ENCODE peak calls at places on chromosomes 16 and 17, in four cellular contexts. V is GM12878, L is H1, O is HCT116. Y is an unnamed sample.
A peak's percentile ranks its signal among the peaks of the same experiment; 100 is the strongest.

GRCh38 chr16:55391760-55392375 is 67.9 kb downstream of the IRX6 start:
- DNase-seq in V (no peak), L (no peak), O (no peak), Y (no peak)

GRCh38 chr17:31469959-31470358 is 78.5 kb downstream of the RAB11FIP4 start:
- DNase-seq in V (no peak), O (no peak), L (peak; percentile 59), Y (no peak)

GRCh38 chr16:50665128-50665878 is 15.8 kb downstream of the SNX20 start:
- DNase-seq in L (peak; percentile 99), O (peak; percentile 41), V (no peak), Y (no peak)

GRCh38 chr16:84141143-84141670 is 3.8 kb downstream of the HSDL1 start:
- DNase-seq in V (no peak), L (no peak), O (peak; percentile 34), Y (no peak)

GRCh38 chr16:11355862-11356261 is 10.6 kb downstream of the RMI2 start:
- DNase-seq in O (no peak), L (no peak), V (no peak), Y (no peak)

GRCh38 chr16:4682616-4683254 is 10.6 kb upstream of the NUDT16L1 start:
- DNase-seq in V (no peak), L (peak; percentile 90), O (no peak), Y (no peak)

GRCh38 chr17:8152981-8153549 is 861 bp upstream of the PER1 start:
- DNase-seq in V (no peak), L (no peak), O (no peak), Y (no peak)

GRCh38 chr16:21611178-21611545 is 11.8 kb downstream of the METTL9 start:
- DNase-seq in L (no peak), V (no peak), O (no peak), Y (no peak)

GRCh38 chr17:80918731-80919130 is 72.9 kb upstream of the CHMP6 start:
- DNase-seq in V (no peak), L (no peak), O (no peak), Y (no peak)

GRCh38 chr16:88058817-88059216 is 107.6 kb downstream of the BANP start:
- DNase-seq in L (no peak), O (no peak), V (no peak), Y (no peak)

GRCh38 chr17:67902531-67903231 is 77.4 kb downstream of the BPTF start:
- DNase-seq in V (no peak), O (no peak), L (no peak), Y (no peak)

GRCh38 chr16:11270602-11271162 is 1.6 kb upstream of the TNP2 start:
- DNase-seq in O (no peak), V (no peak), L (no peak), Y (no peak)

GRCh38 chr17:35804658-35805192 is 4.6 kb upstream of the TAF15 start:
- DNase-seq in O (peak; percentile 87), V (peak; percentile 48), L (no peak), Y (peak; percentile 74)

GRCh38 chr16:84742561-84743200 is 42.9 kb downstream of the USP10 start:
- DNase-seq in V (no peak), L (no peak), O (no peak), Y (no peak)

GRCh38 chr17:72657467-72658317 is 434.8 kb downstream of the SLC39A11 start:
- DNase-seq in V (no peak), L (no peak), O (no peak), Y (no peak)

GRCh38 chr16:67441907-67442306 is 11.0 kb downstream of the HSD11B2 start:
- DNase-seq in O (no peak), V (no peak), L (no peak), Y (no peak)

GRCh38 chr17:7818026-7818425 is 16.0 kb upstream of the KDM6B start:
- DNase-seq in V (no peak), O (no peak), L (no peak), Y (no peak)

GRCh38 chr17:75110307-75110937 is 653 bp downstream of the ARMC7 start:
- DNase-seq in O (no peak), L (peak; percentile 77), V (no peak), Y (no peak)

GRCh38 chr17:36144981-36145729 is 31.3 kb downstream of the TBC1D3B start:
- DNase-seq in V (no peak), L (no peak), O (no peak), Y (no peak)

GRCh38 chr17:56772442-56772841 is 61.3 kb downstream of the C17orf67 start:
- DNase-seq in L (no peak), V (no peak), O (no peak), Y (no peak)

GRCh38 chr16:31177136-31177535 is 2.8 kb upstream of the FUS start:
- DNase-seq in O (no peak), L (no peak), V (no peak), Y (no peak)

GRCh38 chr17:19958023-19958422 is 19.6 kb downstream of the AKAP10 start:
- DNase-seq in O (peak; percentile 32), V (no peak), L (no peak), Y (peak; percentile 70)

GRCh38 chr17:16371742-16372141 is 9.1 kb upstream of the UBB start:
- DNase-seq in L (no peak), V (no peak), O (no peak), Y (no peak)

GRCh38 chr17:35433075-35433894 is 985 bp upstream of the SLFN12 start:
- DNase-seq in L (peak; percentile 80), V (peak; percentile 40), O (peak; percentile 85), Y (peak; percentile 90)

GRCh38 chr17:35898283-35899070 is 18.3 kb upstream of the CCL5 start:
- DNase-seq in L (no peak), V (no peak), O (no peak), Y (no peak)

DNA sequence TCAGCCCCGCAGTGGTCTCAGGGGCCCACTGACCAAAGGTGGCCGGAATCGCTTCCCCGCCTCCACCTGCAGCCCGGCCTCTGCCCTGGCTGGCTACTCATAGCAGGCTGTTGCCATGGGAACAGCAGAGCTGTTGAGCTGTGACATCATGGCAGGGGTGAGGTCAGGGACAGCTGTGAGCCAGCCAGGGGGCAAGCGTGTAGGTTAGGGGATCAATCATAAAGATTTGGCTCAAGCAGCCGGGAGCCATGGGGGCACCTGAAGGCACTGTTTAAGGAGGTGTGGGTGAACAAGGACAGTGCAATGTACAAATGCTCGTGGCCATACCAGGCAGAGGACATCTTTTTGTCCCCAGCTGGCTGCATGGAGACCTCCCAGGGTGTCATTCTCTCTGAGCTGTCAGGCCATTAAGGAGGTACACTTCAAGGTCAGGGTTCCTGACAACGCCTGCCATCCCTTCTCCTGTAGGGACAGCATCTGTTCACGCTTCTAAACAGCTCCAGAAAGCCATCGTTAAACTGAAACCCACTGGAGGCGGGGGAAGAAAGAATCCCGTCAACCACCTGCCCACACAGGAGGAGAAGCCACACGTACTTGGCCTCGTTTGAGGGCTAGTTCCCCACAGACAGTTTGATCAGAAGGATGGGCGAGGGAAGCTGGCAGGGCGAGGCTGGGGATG is at the start of gene CEP295NL:
- DNase-seq in O (no peak), V (no peak), L (no peak), Y (no peak)
- TF ChIP-seq SIN3A in O (no peak), V (no peak), L (peak; percentile 72), Y (no peak)

GRCh38 chr17:77952368-77952767 is 6.1 kb upstream of the TNRC6C start:
- DNase-seq in L (no peak), V (no peak), O (no peak), Y (no peak)
- TF ChIP-seq CTCF in L (no peak), V (no peak), O (no peak), Y (no peak)

GRCh38 chr17:3635474-3636153 is 436 bp downstream of the SHPK start:
- DNase-seq in L (no peak), O (no peak), V (no peak), Y (no peak)
- TF ChIP-seq SIN3A in L (peak; percentile 27), O (no peak), V (no peak), Y (peak; percentile 18)

GRCh38 chr16:46757339-46758050 is 9.4 kb upstream of the MYLK3 start:
- DNase-seq in L (no peak), V (no peak), O (no peak), Y (no peak)
- TF ChIP-seq CTCF in L (no peak), V (no peak), O (no peak), Y (no peak)